ENCODE peak calls at places on chromosomes 12 and 14, in nine cellular contexts. G is T follicular helper cell; U is HS-5; Q is heart left ventricle; A is glutamatergic neuron; S is stimulated activated CD4-positive, alpha-beta T cell treated with anti-CD3 and anti-CD28 coated beads, Interleukin-4, amount 100 ng/mL, for 1 hour; W is NCI-H1417; I is transverse colon; H is ascending aorta. E is an unnamed sample.

GRCh38 chr12:57276935-57277563 is 26.1 kb upstream of the STAC3 start:
- DNase-seq in G (no peak), U (no peak), Q (no peak), A (no peak), S (peak), W (peak), I (no peak), H (no peak), E (no peak)

GRCh38 chr12:124026755-124027745 is 54.0 kb downstream of the ZNF664 start:
- DNase-seq in G (no peak), U (peak), Q (no peak), A (no peak), S (no peak), W (no peak), I (no peak), H (no peak), E (no peak)

GRCh38 chr12:124764451-124764850 is 99.2 kb downstream of the SCARB1 start:
- DNase-seq in G (no peak), U (no peak), Q (no peak), A (no peak), S (peak), W (peak), I (peak), H (no peak), E (no peak)

GRCh38 chr12:69620077-69620476 is 9.4 kb upstream of the LRRC10 start:
- DNase-seq in G (no peak), U (no peak), Q (no peak), A (no peak), S (no peak), W (no peak), I (no peak), H (no peak), E (no peak)

GRCh38 chr14:99271951-99272668 is at the start of gene BCL11B:
- DNase-seq in G (peak), U (peak), Q (peak), A (peak), S (peak), W (peak), I (peak), H (no peak), E (no peak)

GRCh38 chr14:90140956-90141316 is 79.1 kb downstream of the KCNK13 start:
- DNase-seq in G (no peak), U (peak), Q (no peak), A (no peak), S (no peak), W (no peak), I (no peak), H (no peak), E (no peak)

GRCh38 chr12:92648242-92649031 is 54.4 kb upstream of the PLEKHG7 start:
- DNase-seq in G (no peak), U (no peak), Q (no peak), A (no peak), S (no peak), W (no peak), I (no peak), H (no peak), E (no peak)

GRCh38 chr14:36944307-36945010 is 227.9 kb downstream of the SLC25A21 start:
- DNase-seq in G (no peak), U (no peak), Q (no peak), A (no peak), S (no peak), W (no peak), I (no peak), H (no peak), E (no peak)

GRCh38 chr14:72924332-72924731 is 1.9 kb upstream of the DCAF4 start:
- DNase-seq in G (no peak), U (no peak), Q (peak), A (no peak), S (no peak), W (peak), I (no peak), H (no peak), E (no peak)

GRCh38 chr12:80352476-80352875 is 91.6 kb upstream of the PTPRQ start:
- DNase-seq in G (no peak), U (peak), Q (no peak), A (no peak), S (no peak), W (no peak), I (no peak), H (no peak), E (no peak)

GRCh38 chr12:52256165-52256935 is 18.1 kb upstream of the KRT86 start:
- DNase-seq in G (no peak), U (no peak), Q (no peak), A (no peak), S (no peak), W (no peak), I (no peak), H (no peak), E (no peak)

GRCh38 chr14:83842536-83842935 is 1687.4 kb upstream of the FLRT2 start:
- DNase-seq in G (no peak), U (no peak), Q (no peak), A (peak), S (no peak), W (peak), I (no peak), H (no peak), E (no peak)

GRCh38 chr12:46267618-46268348 is 1.1 kb downstream of the SLC38A1 start:
- DNase-seq in G (peak), U (no peak), Q (peak), A (peak), S (peak), W (peak), I (no peak), H (no peak), E (no peak)

GRCh38 chr14:34571771-34572170 is 32.3 kb upstream of the EAPP start:
- DNase-seq in G (no peak), U (no peak), Q (no peak), A (no peak), S (no peak), W (no peak), I (no peak), H (no peak), E (no peak)

GRCh38 chr12:62005615-62006014 is 254.6 kb upstream of the USP15 start:
- DNase-seq in G (no peak), U (no peak), Q (no peak), A (no peak), S (no peak), W (no peak), I (no peak), H (no peak), E (no peak)

GRCh38 chr14:25049559-25050493 is at the start of gene STXBP6:
- DNase-seq in G (no peak), U (peak), Q (peak), A (peak), S (peak), W (peak), I (peak), H (no peak), E (no peak)

GRCh38 chr12:3362751-3363150 is 128.3 kb upstream of the PRMT8 start:
- DNase-seq in G (no peak), U (no peak), Q (no peak), A (no peak), S (no peak), W (no peak), I (no peak), H (no peak), E (no peak)

GRCh38 chr12:102948941-102949352 is 8.5 kb upstream of the ASCL1 start:
- DNase-seq in G (peak), U (no peak), Q (no peak), A (peak), S (peak), W (peak), I (peak), H (no peak), E (no peak)

GRCh38 chr14:95133282-95133681 is 24.0 kb downstream of the DICER1 start:
- DNase-seq in G (no peak), U (no peak), Q (no peak), A (no peak), S (no peak), W (no peak), I (no peak), H (no peak), E (no peak)

GRCh38 chr14:96176275-96176674 is 28.4 kb upstream of the BDKRB2 start:
- DNase-seq in G (no peak), U (peak), Q (no peak), A (no peak), S (no peak), W (no peak), I (no peak), H (no peak), E (no peak)

GRCh38 chr14:73344304-73344703 is 107.0 kb downstream of the PAPLN start:
- DNase-seq in G (no peak), U (no peak), Q (no peak), A (no peak), S (no peak), W (no peak), I (no peak), H (no peak), E (no peak)